ENCODE peak calls at places on chromosomes 5 and 9, in nine cellular contexts. Y is pancreas, V is K562, M is psoas muscle, O is transverse colon, F is fibroblast of lung, K is omental fat pad, Q is body of pancreas, R is endothelial cell. S is an unnamed sample.

GRCh38 chr5:177402271-177403043 is 2.0 kb upstream of the PFN3 start:
- DNase-seq in F (peak), R (peak), K (no peak), M (no peak), V (no peak), Y (peak), Q (peak), O (peak), S (peak)

GRCh38 chr5:180160822-180161221 is 48.2 kb downstream of the RASGEF1C start:
- DNase-seq in M (no peak), K (no peak), Y (no peak), R (no peak), O (no peak), V (no peak), F (no peak), Q (no peak), S (no peak)

GRCh38 chr9:112162644-112163413 is 12.3 kb downstream of the SUSD1 start:
- DNase-seq in O (no peak), F (no peak), Q (no peak), M (no peak), Y (no peak), K (no peak), V (no peak), R (no peak), S (no peak)

GRCh38 chr9:87070331-87070730 is 123.0 kb upstream of the GAS1 start:
- DNase-seq in F (no peak), O (no peak), Q (no peak), M (no peak), R (no peak), K (no peak), V (no peak), Y (no peak), S (no peak)

GRCh38 chr5:149657324-149657723 is 72.8 kb upstream of the PPARGC1B start:
- DNase-seq in M (no peak), F (no peak), O (no peak), Q (no peak), V (no peak), R (no peak), Y (no peak), K (no peak), S (no peak)

GRCh38 chr9:69071059-69071458 is 35.5 kb downstream of the FXN start:
- DNase-seq in Y (no peak), O (no peak), M (no peak), F (peak), K (no peak), V (no peak), R (no peak), Q (no peak), S (no peak)

GRCh38 chr5:27124590-27124989 is 86.2 kb upstream of the CDH9 start:
- DNase-seq in R (peak), Q (no peak), Y (no peak), V (peak), M (no peak), O (no peak), F (no peak), K (no peak), S (peak)

GRCh38 chr9:68949271-68950000 is 64.5 kb downstream of the PRKACG start:
- DNase-seq in K (no peak), R (no peak), Y (no peak), M (peak), O (peak), F (no peak), Q (peak), V (no peak), S (no peak)

GRCh38 chr9:80866576-80867227 is 822.6 kb downstream of the TLE1 start:
- DNase-seq in Q (no peak), M (no peak), F (peak), K (no peak), O (no peak), R (no peak), Y (no peak), V (no peak), S (no peak)

GRCh38 chr5:95726811-95727763 is 4.0 kb upstream of the RHOBTB3 start:
- DNase-seq in Q (no peak), F (peak), V (no peak), K (no peak), O (no peak), M (no peak), R (no peak), Y (no peak), S (no peak)

GRCh38 chr5:147671365-147671764 is 111.2 kb downstream of the JAKMIP2 start:
- DNase-seq in R (no peak), Y (no peak), K (no peak), Q (no peak), O (no peak), M (no peak), V (no peak), F (no peak), S (no peak)

GRCh38 chr5:52945040-52945439 is 44.1 kb upstream of the ITGA2 start:
- DNase-seq in F (no peak), V (no peak), Q (no peak), M (no peak), Y (no peak), O (no peak), R (no peak), K (no peak), S (peak)

GRCh38 chr5:52947851-52948250 is 41.3 kb upstream of the ITGA2 start:
- DNase-seq in Q (no peak), O (no peak), R (no peak), Y (no peak), M (no peak), K (no peak), V (no peak), F (peak), S (no peak)

GRCh38 chr5:52950686-52951085 is 38.5 kb upstream of the ITGA2 start:
- DNase-seq in Y (no peak), V (no peak), M (no peak), R (no peak), F (no peak), K (no peak), Q (no peak), O (no peak), S (no peak)

GRCh38 chr5:52947208-52947607 is 41.9 kb upstream of the ITGA2 start:
- DNase-seq in R (no peak), F (peak), Y (no peak), Q (peak), V (no peak), M (no peak), K (no peak), O (no peak), S (peak)

DNA sequence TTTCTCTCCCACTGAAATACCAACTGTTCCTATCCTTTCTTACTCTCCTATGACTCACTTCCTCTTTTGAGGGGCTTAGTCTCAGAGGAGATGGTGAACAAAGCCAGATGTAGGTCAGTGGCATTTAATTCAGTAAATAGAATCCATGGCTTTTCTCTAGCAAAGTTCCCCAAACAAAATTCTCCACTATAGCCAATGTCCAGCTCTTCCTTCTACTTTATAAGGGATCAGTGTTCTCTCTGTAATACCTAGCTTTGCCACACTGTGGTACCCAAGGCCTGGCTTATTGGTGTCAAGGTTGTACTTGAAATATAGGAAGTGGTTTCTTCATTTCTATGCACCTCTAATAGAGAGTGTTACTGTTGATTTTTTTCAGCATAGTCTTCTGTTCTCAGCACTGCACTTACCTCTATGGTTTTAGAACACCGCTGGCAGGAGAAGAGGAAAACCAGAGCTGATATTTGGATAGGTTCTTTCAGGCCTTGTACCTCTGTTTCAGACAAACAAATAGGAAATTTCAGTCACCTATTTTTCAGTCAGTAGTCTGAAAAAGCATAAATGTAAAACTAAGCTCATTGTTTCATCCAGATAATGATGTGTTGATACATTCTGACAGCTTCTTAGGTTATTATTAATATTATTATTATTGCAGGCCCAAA is 40.6 kb upstream of the ITGA2 start:
- DNase-seq in Y (no peak), Q (peak), M (no peak), K (peak), R (peak), O (peak), F (peak), V (peak), S (peak)
- TF ChIP-seq CTCF in Y (peak), Q (peak), M (peak), K (peak), R (peak), O (peak), F (peak), V (peak), S (peak)

GRCh38 chr9:6079386-6079785 is 64.0 kb upstream of the RANBP6 start:
- DNase-seq in Y (no peak), R (no peak), K (no peak), V (no peak), M (no peak), O (no peak), Q (no peak), F (no peak), S (no peak)

GRCh38 chr9:6086006-6086655 is 70.7 kb upstream of the RANBP6 start:
- DNase-seq in K (no peak), V (no peak), R (no peak), O (no peak), Q (no peak), F (peak), M (no peak), Y (no peak), S (no peak)

GRCh38 chr9:6076856-6077255 is 61.4 kb upstream of the RANBP6 start:
- DNase-seq in V (no peak), R (no peak), M (no peak), F (peak), O (no peak), Q (no peak), Y (no peak), K (no peak), S (no peak)

GRCh38 chr9:6078382-6079105 is 63.1 kb upstream of the RANBP6 start:
- DNase-seq in K (no peak), F (peak), V (no peak), O (no peak), M (no peak), Y (no peak), Q (no peak), R (no peak), S (no peak)

GRCh38 chr9:6080154-6080716 is 64.8 kb upstream of the RANBP6 start:
- DNase-seq in R (peak), K (peak), Y (peak), M (peak), F (peak), V (peak), O (peak), Q (peak), S (peak)
- TF ChIP-seq CTCF in R (no peak), K (no peak), Y (no peak), M (no peak), F (no peak), V (no peak), O (peak), Q (no peak), S (peak)

DNA sequence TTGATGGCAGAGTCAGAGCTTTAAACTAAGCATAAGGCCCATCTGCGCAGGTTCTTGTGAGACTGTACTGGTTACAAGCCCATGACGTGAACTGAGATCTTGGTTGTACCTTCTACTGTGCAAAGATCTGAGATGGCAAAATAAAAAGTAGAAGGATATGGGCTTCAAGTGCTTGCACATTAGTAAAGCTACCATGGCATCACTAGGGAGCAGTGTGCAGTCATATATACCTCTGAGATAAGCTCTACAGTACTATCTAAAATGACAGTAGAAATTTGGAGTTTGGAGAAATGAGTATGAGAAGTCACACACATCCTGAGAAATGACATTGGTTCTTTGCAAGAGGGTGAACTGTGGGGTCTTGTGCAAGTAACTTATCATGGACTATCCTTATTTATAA is 408.2 kb upstream of the PRR16 start:
- DNase-seq in O (no peak), F (peak), Y (no peak), R (no peak), V (no peak), Q (no peak), K (no peak), M (no peak), S (peak)
- TF ChIP-seq CTCF in O (no peak), F (peak), Y (no peak), R (no peak), V (no peak), Q (no peak), K (no peak), M (peak), S (peak)

GRCh38 chr9:35726876-35727438 is 5.0 kb downstream of the TLN1 start:
- DNase-seq in F (peak), Y (no peak), M (no peak), R (no peak), O (peak), V (no peak), K (no peak), Q (no peak), S (peak)
- TF ChIP-seq CTCF in F (peak), Y (no peak), M (no peak), R (no peak), O (no peak), V (no peak), K (no peak), Q (no peak), S (peak)

GRCh38 chr5:141094481-141095262 is at the start of gene PCDHB2:
- DNase-seq in O (no peak), K (no peak), V (peak), M (peak), F (peak), Y (no peak), Q (peak), R (peak), S (peak)
- TF ChIP-seq CTCF in O (no peak), K (no peak), V (peak), M (peak), F (peak), Y (no peak), Q (no peak), R (peak), S (no peak)

GRCh38 chr5:107248065-107248695 is 422.6 kb downstream of the EFNA5 start:
- DNase-seq in Q (peak), K (peak), R (peak), V (peak), F (peak), M (peak), O (peak), Y (peak), S (peak)
- TF ChIP-seq CTCF in Q (peak), K (no peak), R (peak), V (peak), F (peak), M (peak), O (peak), Y (peak), S (peak)

GRCh38 chr5:60379907-60380306 is 320.1 kb downstream of the DEPDC1B start:
- DNase-seq in F (no peak), K (no peak), V (no peak), O (no peak), R (no peak), M (no peak), Q (no peak), Y (no peak), S (no peak)

GRCh38 chr5:60386398-60386797 is 313.6 kb downstream of the DEPDC1B start:
- DNase-seq in F (no peak), R (no peak), K (no peak), Q (no peak), O (no peak), V (no peak), Y (no peak), M (no peak), S (no peak)

GRCh38 chr5:60387041-60387440 is 312.9 kb downstream of the DEPDC1B start:
- DNase-seq in Y (no peak), K (no peak), F (no peak), V (no peak), O (no peak), Q (no peak), R (no peak), M (no peak), S (peak)

GRCh38 chr5:60377826-60378225 is 322.1 kb downstream of the DEPDC1B start:
- DNase-seq in V (no peak), Y (no peak), M (no peak), O (no peak), F (peak), Q (no peak), R (no peak), K (no peak), S (no peak)

GRCh38 chr5:60382761-60383160 is 317.2 kb downstream of the DEPDC1B start:
- DNase-seq in R (no peak), V (no peak), F (peak), M (no peak), K (no peak), O (no peak), Q (peak), Y (no peak), S (peak)
- TF ChIP-seq CTCF in R (no peak), V (peak), F (peak), M (no peak), K (no peak), O (no peak), Q (peak), Y (no peak), S (peak)

GRCh38 chr5:154193636-154194035 is 3.1 kb downstream of the GALNT10 start:
- DNase-seq in M (no peak), O (no peak), V (no peak), Y (no peak), F (no peak), R (no peak), K (no peak), Q (no peak), S (no peak)

GRCh38 chr5:154189819-154190651 is 498 bp upstream of the GALNT10 start:
- DNase-seq in K (no peak), R (peak), Y (peak), M (peak), O (peak), V (peak), Q (peak), F (peak), S (peak)

GRCh38 chr5:154190652-154191304 is at the start of gene GALNT10:
- DNase-seq in F (peak), K (no peak), Q (peak), M (peak), V (peak), O (peak), Y (peak), R (peak), S (peak)

GRCh38 chr5:154193176-154193575 is 2.6 kb downstream of the GALNT10 start:
- DNase-seq in R (no peak), M (no peak), F (no peak), V (no peak), Y (no peak), K (no peak), Q (no peak), O (no peak), S (no peak)

GRCh38 chr5:154191467-154192261 is 1.1 kb downstream of the GALNT10 start:
- DNase-seq in Y (no peak), O (no peak), K (no peak), M (no peak), F (peak), V (no peak), Q (no peak), R (no peak), S (peak)
- TF ChIP-seq CTCF in Y (no peak), O (no peak), K (no peak), M (no peak), F (peak), V (no peak), Q (no peak), R (no peak), S (peak)

DNA sequence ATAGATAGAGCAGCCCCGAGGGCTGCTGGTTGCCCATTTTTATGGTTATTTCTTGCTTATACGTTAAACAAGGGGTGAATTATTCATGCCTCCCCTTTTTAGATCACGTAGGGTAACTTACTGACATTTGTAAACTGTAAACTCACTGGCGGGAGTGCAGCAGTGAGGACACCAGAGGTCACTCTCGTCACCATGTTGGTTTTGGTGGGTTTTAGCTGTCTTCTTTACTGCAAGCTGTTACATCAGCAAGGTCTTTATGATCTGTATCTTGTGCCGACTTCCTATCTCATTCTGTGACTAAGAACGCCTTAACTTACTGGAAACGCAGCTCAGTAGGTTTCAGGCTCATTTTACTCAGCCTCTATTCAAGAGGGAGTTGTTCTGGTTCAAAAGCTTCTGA is 155.0 kb upstream of the PRDM9 start:
- DNase-seq in Q (no peak), R (peak), Y (no peak), V (no peak), M (no peak), K (no peak), O (no peak), F (no peak), S (no peak)
- TF ChIP-seq CTCF in Q (no peak), R (no peak), Y (no peak), V (no peak), M (peak), K (no peak), O (no peak), F (peak), S (no peak)

GRCh38 chr5:81204205-81204604 is 28.9 kb upstream of the CKMT2 start:
- DNase-seq in F (no peak), Y (no peak), V (no peak), Q (no peak), O (no peak), K (no peak), M (no peak), R (no peak), S (no peak)

GRCh38 chr5:81208904-81209303 is 24.2 kb upstream of the CKMT2 start:
- DNase-seq in K (no peak), M (no peak), Y (no peak), Q (no peak), R (no peak), O (no peak), F (no peak), V (no peak), S (no peak)

GRCh38 chr5:81209386-81209785 is 23.7 kb upstream of the CKMT2 start:
- DNase-seq in F (no peak), O (no peak), Q (no peak), R (no peak), K (no peak), V (no peak), Y (no peak), M (no peak), S (no peak)

GRCh38 chr5:81205058-81205457 is 28.1 kb upstream of the CKMT2 start:
- DNase-seq in M (no peak), Y (no peak), V (peak), F (no peak), Q (no peak), O (no peak), K (no peak), R (no peak), S (no peak)

DNA sequence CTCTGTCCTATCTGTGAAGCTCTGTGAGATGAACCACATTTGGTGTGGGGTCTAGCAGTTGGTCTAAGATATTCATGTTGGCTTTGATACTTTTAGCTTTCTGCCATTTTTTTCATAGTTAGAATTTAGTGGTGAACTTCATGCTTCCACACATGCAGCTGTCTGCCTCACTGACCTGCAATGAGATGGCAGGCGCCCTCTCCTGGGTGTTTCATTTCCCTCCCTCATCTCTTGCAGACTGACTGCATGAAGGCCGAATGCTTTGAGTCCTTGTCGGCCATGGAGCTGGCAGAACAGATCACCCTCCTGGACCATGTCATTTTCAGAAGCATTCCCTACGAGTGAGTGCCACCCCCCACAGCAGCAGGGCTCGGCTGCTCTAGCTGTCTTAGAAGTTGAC is 26.1 kb upstream of the CKMT2 start:
- DNase-seq in Q (peak), R (peak), F (no peak), Y (no peak), V (peak), M (no peak), K (no peak), O (no peak), S (peak)
- TF ChIP-seq CTCF in Q (no peak), R (no peak), F (peak), Y (no peak), V (peak), M (no peak), K (no peak), O (no peak), S (peak)